ENCODE peak calls at places on chromosomes 13 and 19, in nine cellular contexts. One of them, this sample, is unnamed. For H3K36me3, the result is how much of the 10 kb centered on the place peaks cover.

GRCh38 chr13:113739527-113740285 is 19.3 kb upstream of the TMEM255B start:
- DNase-seq in tibial nerve: no peak
- DNase-seq in GM12878: no peak
- DNase-seq in stomach: no peak
- DNase-seq in suprapubic skin: no peak
- DNase-seq in ovary: no peak
- DNase-seq in transverse colon: no peak
- DNase-seq in HepG2: no peak
- DNase-seq in esophagus muscularis mucosa: no peak
- DNase-seq in this sample: no peak

GRCh38 chr13:75153834-75154233 is 328.1 kb downstream of the TBC1D4 start:
- DNase-seq in tibial nerve: no peak
- DNase-seq in GM12878: no peak
- DNase-seq in stomach: no peak
- DNase-seq in suprapubic skin: no peak
- DNase-seq in ovary: no peak
- DNase-seq in transverse colon: no peak
- DNase-seq in HepG2: no peak
- DNase-seq in esophagus muscularis mucosa: no peak
- DNase-seq in this sample: no peak

GRCh38 chr19:16041571-16042386 is 34.5 kb upstream of the TPM4 start:
- DNase-seq in tibial nerve: peak
- DNase-seq in GM12878: no peak
- DNase-seq in stomach: peak
- DNase-seq in suprapubic skin: peak
- DNase-seq in ovary: peak
- DNase-seq in transverse colon: peak
- DNase-seq in HepG2: peak
- DNase-seq in esophagus muscularis mucosa: no peak
- DNase-seq in this sample: peak

GRCh38 chr13:32272021-32272695 is 43.0 kb downstream of the ZAR1L start:
- DNase-seq in tibial nerve: no peak
- DNase-seq in GM12878: no peak
- DNase-seq in stomach: no peak
- DNase-seq in suprapubic skin: no peak
- DNase-seq in ovary: no peak
- DNase-seq in transverse colon: no peak
- DNase-seq in HepG2: no peak
- DNase-seq in esophagus muscularis mucosa: no peak
- DNase-seq in this sample: no peak

GRCh38 chr19:29871143-29871542 is 59.4 kb downstream of the CCNE1 start:
- DNase-seq in tibial nerve: no peak
- DNase-seq in GM12878: no peak
- DNase-seq in stomach: no peak
- DNase-seq in suprapubic skin: no peak
- DNase-seq in ovary: no peak
- DNase-seq in transverse colon: no peak
- DNase-seq in HepG2: no peak
- DNase-seq in esophagus muscularis mucosa: no peak
- DNase-seq in this sample: no peak

GRCh38 chr13:50589651-50590054 is 253.8 kb downstream of the DLEU7 start:
- DNase-seq in tibial nerve: no peak
- DNase-seq in GM12878: no peak
- DNase-seq in stomach: no peak
- DNase-seq in suprapubic skin: no peak
- DNase-seq in ovary: no peak
- DNase-seq in transverse colon: no peak
- DNase-seq in HepG2: no peak
- DNase-seq in esophagus muscularis mucosa: no peak
- DNase-seq in this sample: no peak

GRCh38 chr13:94710081-94710809 is 2.1 kb downstream of the SOX21 start:
- DNase-seq in tibial nerve: no peak
- DNase-seq in GM12878: no peak
- DNase-seq in stomach: no peak
- DNase-seq in suprapubic skin: no peak
- DNase-seq in ovary: no peak
- DNase-seq in transverse colon: no peak
- DNase-seq in HepG2: no peak
- DNase-seq in esophagus muscularis mucosa: peak
- DNase-seq in this sample: no peak

GRCh38 chr19:7657047-7657779 is 11.6 kb upstream of the RETN start:
- DNase-seq in tibial nerve: no peak
- DNase-seq in GM12878: no peak
- DNase-seq in stomach: no peak
- DNase-seq in suprapubic skin: no peak
- DNase-seq in ovary: no peak
- DNase-seq in transverse colon: no peak
- DNase-seq in HepG2: no peak
- DNase-seq in esophagus muscularis mucosa: no peak
- DNase-seq in this sample: peak

GRCh38 chr19:28485300-28485699 is 727.7 kb downstream of the UQCRFS1 start:
- DNase-seq in tibial nerve: peak
- DNase-seq in GM12878: no peak
- DNase-seq in stomach: no peak
- DNase-seq in suprapubic skin: no peak
- DNase-seq in ovary: no peak
- DNase-seq in transverse colon: peak
- DNase-seq in HepG2: no peak
- DNase-seq in esophagus muscularis mucosa: no peak
- DNase-seq in this sample: no peak

GRCh38 chr19:27966390-27966816 is 1246.5 kb downstream of the UQCRFS1 start:
- DNase-seq in tibial nerve: no peak
- DNase-seq in GM12878: no peak
- DNase-seq in stomach: no peak
- DNase-seq in suprapubic skin: no peak
- DNase-seq in ovary: no peak
- DNase-seq in transverse colon: no peak
- DNase-seq in HepG2: no peak
- DNase-seq in esophagus muscularis mucosa: no peak
- DNase-seq in this sample: no peak

GRCh38 chr13:48400820-48401219 is 12.1 kb downstream of the LPAR6 start:
- DNase-seq in tibial nerve: no peak
- DNase-seq in GM12878: peak
- DNase-seq in stomach: no peak
- DNase-seq in suprapubic skin: no peak
- DNase-seq in ovary: no peak
- DNase-seq in transverse colon: no peak
- DNase-seq in HepG2: no peak
- DNase-seq in esophagus muscularis mucosa: no peak
- DNase-seq in this sample: no peak

GRCh38 chr19:40633207-40633606 is 32.0 kb downstream of the LTBP4 start:
- DNase-seq in tibial nerve: no peak
- DNase-seq in GM12878: no peak
- DNase-seq in stomach: no peak
- DNase-seq in suprapubic skin: no peak
- DNase-seq in ovary: no peak
- DNase-seq in transverse colon: no peak
- DNase-seq in HepG2: peak
- DNase-seq in esophagus muscularis mucosa: no peak
- DNase-seq in this sample: no peak

GRCh38 chr13:63435668-63436275 is 2020.1 kb upstream of the PCDH20 start:
- DNase-seq in tibial nerve: no peak
- DNase-seq in GM12878: no peak
- DNase-seq in stomach: no peak
- DNase-seq in suprapubic skin: no peak
- DNase-seq in ovary: no peak
- DNase-seq in transverse colon: no peak
- DNase-seq in HepG2: no peak
- DNase-seq in esophagus muscularis mucosa: no peak
- DNase-seq in this sample: no peak

GRCh38 chr19:16661480-16662034 is 618 bp downstream of the TMEM38A start:
- DNase-seq in tibial nerve: peak
- DNase-seq in GM12878: no peak
- DNase-seq in stomach: peak
- DNase-seq in suprapubic skin: peak
- DNase-seq in ovary: peak
- DNase-seq in transverse colon: peak
- DNase-seq in HepG2: no peak
- DNase-seq in esophagus muscularis mucosa: no peak
- DNase-seq in this sample: peak

GRCh38 chr13:91358384-91358776 is 10.9 kb downstream of the MIR17HG start:
- DNase-seq in tibial nerve: no peak
- DNase-seq in GM12878: no peak
- DNase-seq in stomach: peak
- DNase-seq in suprapubic skin: no peak
- DNase-seq in ovary: no peak
- DNase-seq in transverse colon: no peak
- DNase-seq in HepG2: no peak
- DNase-seq in esophagus muscularis mucosa: no peak
- DNase-seq in this sample: no peak

GRCh38 chr19:50705422-50706019 is 14.1 kb downstream of the SHANK1 start:
- DNase-seq in tibial nerve: no peak
- DNase-seq in GM12878: peak
- DNase-seq in stomach: no peak
- DNase-seq in suprapubic skin: no peak
- DNase-seq in ovary: no peak
- DNase-seq in transverse colon: no peak
- DNase-seq in HepG2: peak
- DNase-seq in esophagus muscularis mucosa: no peak
- DNase-seq in this sample: no peak
- TF ChIP-seq EP300 in tibial nerve: no peak
- TF ChIP-seq EP300 in GM12878: no peak
- TF ChIP-seq EP300 in stomach: no peak
- TF ChIP-seq EP300 in suprapubic skin: no peak
- TF ChIP-seq EP300 in ovary: no peak
- TF ChIP-seq EP300 in transverse colon: no peak
- TF ChIP-seq EP300 in HepG2: no peak
- TF ChIP-seq EP300 in esophagus muscularis mucosa: no peak
- TF ChIP-seq EP300 in this sample: no peak

DNA sequence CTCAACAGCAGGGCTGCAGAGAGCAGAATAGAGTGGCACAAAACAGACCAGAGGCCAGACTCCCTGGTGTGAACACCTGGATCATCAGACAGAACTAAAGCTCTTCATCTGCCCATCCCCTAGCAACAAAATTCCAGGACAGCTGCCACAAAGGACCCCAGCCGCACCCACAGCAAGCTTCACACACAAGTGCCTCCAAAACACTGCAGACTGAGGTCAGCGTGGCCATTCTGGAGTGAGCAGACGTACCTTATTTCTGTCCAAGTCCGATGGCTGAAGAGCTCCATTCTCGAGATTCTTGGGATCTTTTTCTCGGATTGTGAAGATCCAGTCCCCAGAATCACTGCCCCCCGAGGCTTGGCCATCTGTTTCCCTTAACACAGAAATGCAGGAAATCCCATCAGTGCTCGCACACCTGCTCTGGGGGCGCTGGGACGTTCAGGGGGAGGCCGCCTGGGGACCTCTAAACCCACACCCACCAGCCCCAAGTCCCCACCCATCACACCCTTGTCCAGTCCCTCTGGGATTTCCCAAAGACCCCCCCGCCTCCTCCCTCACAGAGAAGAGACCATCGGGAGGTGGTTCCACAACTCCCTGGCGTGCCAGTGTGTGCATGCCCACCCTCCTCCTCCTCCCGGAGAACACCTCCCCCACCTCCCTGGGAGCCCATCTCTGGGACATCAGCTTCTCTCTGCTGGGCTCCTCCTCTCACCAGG is 115.2 kb downstream of the STK24 start:
- DNase-seq in tibial nerve: no peak
- DNase-seq in GM12878: no peak
- DNase-seq in stomach: no peak
- DNase-seq in suprapubic skin: peak
- DNase-seq in ovary: no peak
- DNase-seq in transverse colon: no peak
- DNase-seq in HepG2: no peak
- DNase-seq in esophagus muscularis mucosa: no peak
- DNase-seq in this sample: no peak
- H3K36me3 ChIP-seq in tibial nerve: under half
- H3K36me3 ChIP-seq in GM12878: under half
- H3K36me3 ChIP-seq in stomach: half or more
- H3K36me3 ChIP-seq in suprapubic skin: half or more
- H3K36me3 ChIP-seq in ovary: under half
- H3K36me3 ChIP-seq in transverse colon: under half
- H3K36me3 ChIP-seq in HepG2: half or more
- H3K36me3 ChIP-seq in esophagus muscularis mucosa: under half
- H3K36me3 ChIP-seq in this sample: half or more

GRCh38 chr19:10321874-10322835 is 6.3 kb upstream of the FDX2 start:
- DNase-seq in tibial nerve: no peak
- DNase-seq in GM12878: no peak
- DNase-seq in stomach: no peak
- DNase-seq in suprapubic skin: no peak
- DNase-seq in ovary: no peak
- DNase-seq in transverse colon: peak
- DNase-seq in HepG2: no peak
- DNase-seq in esophagus muscularis mucosa: no peak
- DNase-seq in this sample: no peak
- TF ChIP-seq POLR2A in tibial nerve: no peak
- TF ChIP-seq POLR2A in GM12878: peak
- TF ChIP-seq POLR2A in stomach: no peak
- TF ChIP-seq POLR2A in suprapubic skin: no peak
- TF ChIP-seq POLR2A in ovary: no peak
- TF ChIP-seq POLR2A in transverse colon: peak
- TF ChIP-seq POLR2A in HepG2: no peak
- TF ChIP-seq POLR2A in esophagus muscularis mucosa: no peak
- TF ChIP-seq POLR2A in this sample: no peak

GRCh38 chr19:50155520-50156109 is 7.5 kb downstream of the IZUMO2 start:
- DNase-seq in tibial nerve: no peak
- DNase-seq in GM12878: no peak
- DNase-seq in stomach: no peak
- DNase-seq in suprapubic skin: no peak
- DNase-seq in ovary: no peak
- DNase-seq in transverse colon: no peak
- DNase-seq in HepG2: no peak
- DNase-seq in esophagus muscularis mucosa: no peak
- DNase-seq in this sample: no peak
- TF ChIP-seq EP300 in tibial nerve: no peak
- TF ChIP-seq EP300 in GM12878: no peak
- TF ChIP-seq EP300 in stomach: no peak
- TF ChIP-seq EP300 in suprapubic skin: no peak
- TF ChIP-seq EP300 in ovary: no peak
- TF ChIP-seq EP300 in transverse colon: no peak
- TF ChIP-seq EP300 in HepG2: no peak
- TF ChIP-seq EP300 in esophagus muscularis mucosa: no peak
- TF ChIP-seq EP300 in this sample: no peak

DNA sequence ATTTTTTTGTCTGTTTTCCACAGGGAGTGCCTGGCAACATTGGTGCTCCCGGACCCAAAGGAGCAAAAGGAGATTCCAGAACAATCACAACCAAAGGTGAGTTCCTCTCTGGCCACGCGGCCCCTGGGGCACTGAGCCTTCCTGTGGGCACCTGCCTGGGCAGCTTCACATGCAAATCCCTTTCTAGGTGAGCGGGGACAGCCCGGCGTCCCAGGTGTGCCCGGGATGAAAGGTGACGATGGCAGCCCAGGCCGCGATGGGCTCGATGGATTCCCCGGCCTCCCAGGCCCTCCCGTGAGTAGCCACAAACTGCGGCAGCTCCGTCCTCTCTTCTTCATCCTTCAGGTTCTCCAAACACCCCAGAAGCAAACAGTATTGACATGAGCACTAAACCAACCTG is 99.4 kb downstream of the RAB20 start:
- DNase-seq in tibial nerve: no peak
- DNase-seq in GM12878: no peak
- DNase-seq in stomach: no peak
- DNase-seq in suprapubic skin: no peak
- DNase-seq in ovary: no peak
- DNase-seq in transverse colon: no peak
- DNase-seq in HepG2: no peak
- DNase-seq in esophagus muscularis mucosa: no peak
- DNase-seq in this sample: no peak
- H3K36me3 ChIP-seq in tibial nerve: under half
- H3K36me3 ChIP-seq in GM12878: under half
- H3K36me3 ChIP-seq in stomach: half or more
- H3K36me3 ChIP-seq in suprapubic skin: under half
- H3K36me3 ChIP-seq in ovary: under half
- H3K36me3 ChIP-seq in transverse colon: under half
- H3K36me3 ChIP-seq in HepG2: under half
- H3K36me3 ChIP-seq in esophagus muscularis mucosa: half or more
- H3K36me3 ChIP-seq in this sample: under half